ENCODE peak calls at places on chromosomes 3 and 15, in eight cellular contexts. Z is neural progenitor cell, E is BJ, J is left ventricle myocardium inferior, L is fibroblast of mammary gland, M is stomach, Y is epithelial cell of proximal tubule, R is ascending aorta. I is an unnamed sample.

GRCh38 chr15:40055576-40056293 is 16.8 kb upstream of the SRP14 start:
- DNase-seq in Z (no peak), E (no peak), J (peak), L (no peak), M (peak), Y (no peak), R (no peak), I (no peak)

GRCh38 chr15:78065284-78065872 is 12.1 kb downstream of the TBC1D2B start:
- DNase-seq in Z (no peak), E (peak), J (peak), L (peak), M (peak), Y (peak), R (peak), I (peak)

GRCh38 chr3:129226374-129226773 is 23.0 kb upstream of the COPG1 start:
- DNase-seq in Z (no peak), E (peak), J (peak), L (peak), M (peak), Y (no peak), R (peak), I (peak)

GRCh38 chr3:13103416-13104058 is 30.3 kb upstream of the IQSEC1 start:
- DNase-seq in Z (no peak), E (no peak), J (no peak), L (no peak), M (no peak), Y (no peak), R (no peak), I (no peak)

GRCh38 chr3:23806322-23807160 is 786 bp downstream of the UBE2E1 start:
- DNase-seq in Z (peak), E (no peak), J (peak), L (no peak), M (no peak), Y (no peak), R (no peak), I (peak)

GRCh38 chr3:38840987-38841386 is 25.0 kb upstream of the SCN10A start:
- DNase-seq in Z (no peak), E (no peak), J (no peak), L (peak), M (no peak), Y (no peak), R (no peak), I (peak)

GRCh38 chr15:74235962-74236361 is at the start of gene CCDC33:
- DNase-seq in Z (no peak), E (no peak), J (no peak), L (no peak), M (peak), Y (no peak), R (no peak), I (no peak)

GRCh38 chr3:32239638-32240550 is 1.4 kb downstream of the CMTM8 start:
- DNase-seq in Z (peak), E (no peak), J (no peak), L (peak), M (peak), Y (no peak), R (no peak), I (peak)

GRCh38 chr3:152322756-152323155 is 54.0 kb downstream of the MBNL1 start:
- DNase-seq in Z (no peak), E (no peak), J (no peak), L (peak), M (no peak), Y (no peak), R (no peak), I (peak)

GRCh38 chr3:17639765-17640164 is 102.7 kb downstream of the TBC1D5 start:
- DNase-seq in Z (no peak), E (peak), J (no peak), L (peak), M (no peak), Y (no peak), R (no peak), I (peak)

GRCh38 chr3:172522871-172523818 is at the start of gene TNFSF10:
- DNase-seq in Z (peak), E (no peak), J (peak), L (peak), M (peak), Y (peak), R (peak), I (no peak)

GRCh38 chr15:34621675-34622074 is 38.2 kb upstream of the GOLGA8B start:
- DNase-seq in Z (no peak), E (no peak), J (no peak), L (peak), M (no peak), Y (no peak), R (no peak), I (peak)

GRCh38 chr3:9897408-9898372 is 5.0 kb upstream of the IL17RE start:
- DNase-seq in Z (no peak), E (no peak), J (no peak), L (peak), M (peak), Y (peak), R (no peak), I (peak)

GRCh38 chr15:71773206-71773859 is 37.0 kb upstream of the NR2E3 start:
- DNase-seq in Z (no peak), E (no peak), J (no peak), L (no peak), M (no peak), Y (no peak), R (no peak), I (no peak)

GRCh38 chr3:58529516-58530353 is 7.3 kb downstream of the ACOX2 start:
- DNase-seq in Z (peak), E (no peak), J (no peak), L (peak), M (no peak), Y (no peak), R (no peak), I (no peak)
- TF ChIP-seq CTCF in Z (peak), E (peak), J (no peak), L (peak), M (no peak), Y (peak), R (no peak), I (peak)

GRCh38 chr3:88595025-88595424 is 445.3 kb downstream of the C3orf38 start:
- DNase-seq in Z (no peak), E (no peak), J (no peak), L (peak), M (no peak), Y (no peak), R (no peak), I (no peak)

GRCh38 chr3:88596451-88596850 is 446.7 kb downstream of the C3orf38 start:
- DNase-seq in Z (no peak), E (no peak), J (no peak), L (no peak), M (no peak), Y (no peak), R (no peak), I (no peak)
- H3K4me3 ChIP-seq in Z (no peak), E (no peak), J (no peak), L (no peak), M (no peak), Y (no peak), R (no peak), I (no peak)

GRCh38 chr15:45378149-45378912 is at the start of gene GATM:
- DNase-seq in Z (peak), E (peak), J (peak), L (peak), M (peak), Y (no peak), R (peak), I (peak)
- TF ChIP-seq CTCF in Z (peak), E (peak), J (peak), L (peak), M (peak), Y (peak), R (peak), I (peak)

DNA sequence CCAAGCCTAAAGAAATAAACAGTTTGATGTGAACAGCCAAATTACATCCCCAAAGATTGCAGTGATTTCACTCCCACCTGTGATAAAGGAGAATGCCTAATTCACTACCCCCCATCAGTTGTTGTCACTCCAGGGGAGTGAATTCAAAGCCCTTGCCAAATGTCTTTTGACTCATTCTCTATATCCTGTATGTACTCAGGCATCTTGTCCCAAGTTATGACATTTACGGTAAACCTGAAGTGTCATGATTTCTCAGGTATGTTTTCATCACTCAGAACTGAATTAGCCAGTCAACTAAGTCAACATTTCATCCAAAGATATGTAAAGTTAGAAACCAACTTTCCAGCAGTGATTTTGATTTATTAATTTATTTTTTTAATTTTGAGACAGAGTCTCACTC is 22.0 kb upstream of the HERC1 start:
- DNase-seq in Z (no peak), E (no peak), J (no peak), L (no peak), M (no peak), Y (no peak), R (no peak), I (no peak)
- H3K4me3 ChIP-seq in Z (no peak), E (no peak), J (no peak), L (no peak), M (no peak), Y (no peak), R (no peak), I (no peak)

DNA sequence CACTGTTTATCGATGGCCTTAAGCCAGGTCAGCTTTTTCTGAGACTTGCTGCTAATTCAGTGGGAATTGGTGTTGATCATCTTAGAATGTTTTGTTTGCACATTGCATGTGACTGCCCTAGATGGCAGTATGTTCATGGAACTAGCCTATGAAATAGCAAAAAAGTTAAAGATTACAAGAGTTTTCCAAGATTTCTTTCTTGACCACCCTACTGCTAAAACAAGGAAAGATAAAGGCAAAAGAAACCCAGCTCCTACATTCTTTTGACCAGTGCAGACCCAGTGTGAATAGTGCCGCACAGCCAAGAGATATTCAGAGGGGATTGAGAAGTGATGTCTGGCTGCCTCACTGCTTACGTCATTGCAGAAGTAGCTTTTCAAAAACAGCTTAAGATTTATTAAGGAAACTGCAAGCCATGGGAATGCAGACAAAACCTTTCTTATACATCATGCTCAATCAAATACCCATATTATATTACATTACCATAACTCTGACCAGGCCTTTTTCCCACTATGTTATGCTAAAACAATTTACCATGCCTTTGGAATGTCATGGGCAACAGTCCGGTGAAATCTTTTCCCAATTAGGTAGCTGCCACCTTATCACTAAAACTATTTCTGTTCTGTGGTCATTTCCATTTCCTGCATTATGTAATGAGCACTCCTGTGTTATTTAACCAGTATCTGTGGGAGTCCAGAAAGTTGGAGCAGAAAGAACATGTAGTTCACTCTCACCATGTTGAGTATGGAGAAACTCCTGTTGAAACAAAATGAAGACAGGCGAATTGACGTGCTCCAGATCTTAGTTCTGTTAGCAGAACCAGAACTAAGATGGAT is 6.0 kb downstream of the PHLDB2 start:
- DNase-seq in Z (no peak), E (peak), J (no peak), L (peak), M (no peak), Y (peak), R (no peak), I (peak)
- TF ChIP-seq CTCF in Z (no peak), E (peak), J (peak), L (peak), M (no peak), Y (peak), R (peak), I (peak)

GRCh38 chr3:44021646-44022594 is 219.8 kb upstream of the TOPAZ1 start:
- DNase-seq in Z (peak), E (no peak), J (no peak), L (peak), M (no peak), Y (no peak), R (no peak), I (no peak)
- H3K4me3 ChIP-seq in Z (peak), E (peak), J (peak), L (peak), M (no peak), Y (peak), R (peak), I (peak)

DNA sequence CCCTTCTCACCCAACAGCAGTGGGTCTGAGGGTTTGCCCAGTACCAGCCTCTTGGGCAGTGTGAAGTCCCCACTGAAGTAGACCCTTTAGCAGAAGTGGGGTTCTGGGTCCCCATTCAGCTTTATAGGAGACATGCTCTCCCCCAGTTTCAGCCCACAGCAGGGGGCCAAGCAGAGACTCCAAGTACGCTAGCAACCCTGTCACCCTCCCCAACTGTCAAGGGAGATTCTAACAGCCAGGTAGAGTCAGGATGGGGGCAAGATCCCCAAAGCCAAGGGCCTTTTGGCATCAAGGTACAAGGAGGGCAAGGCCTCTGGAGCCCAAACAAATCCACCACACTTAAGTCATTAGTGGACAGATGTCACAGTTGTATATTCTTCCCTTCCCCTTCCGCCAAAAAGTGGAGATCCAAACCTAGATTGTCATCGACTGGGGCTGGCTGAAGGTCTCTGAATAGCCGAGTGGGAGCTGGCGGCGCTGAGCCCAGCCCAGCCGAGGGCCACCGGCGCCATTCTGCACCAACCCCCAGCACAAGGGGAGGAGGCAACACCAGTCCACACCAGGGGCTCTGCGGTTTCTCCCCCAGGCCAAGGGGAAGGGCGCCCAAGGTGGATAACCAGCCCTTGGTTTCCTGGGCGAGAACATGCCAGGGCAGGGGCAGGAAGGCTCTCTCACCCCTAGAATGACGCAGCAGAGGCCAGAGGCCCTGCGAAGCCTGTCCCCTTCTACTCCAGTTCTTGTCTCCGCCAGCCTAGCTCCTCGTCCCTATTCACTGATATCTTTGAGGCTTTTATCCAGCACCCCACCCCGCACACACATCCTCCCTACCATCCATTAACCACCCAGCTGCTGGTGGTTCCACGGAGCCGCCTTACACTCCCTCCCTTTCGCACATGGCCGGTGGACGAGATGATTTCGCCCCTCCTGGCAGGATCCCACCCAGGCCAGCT is 1.5 kb downstream of the RBPMS2 start:
- DNase-seq in Z (no peak), E (no peak), J (no peak), L (no peak), M (no peak), Y (no peak), R (no peak), I (no peak)
- TF ChIP-seq CTCF in Z (no peak), E (no peak), J (no peak), L (no peak), M (no peak), Y (no peak), R (no peak), I (no peak)

I was measured in foreskin fibroblast.